ENCODE peak calls at places on chromosomes 6 and 20, in five cellular contexts. W is retinal pigment epithelial cell; O is effector CD4-positive, alpha-beta T cell; G is SHP77; K is Caki2. B is an unnamed sample.

GRCh38 chr6:71510057-71510713 is 221.6 kb downstream of the OGFRL1 start:
- DNase-seq in G (no peak), O (no peak), K (peak; percentile 47), W (peak; percentile 34), B (peak; percentile 44)

GRCh38 chr6:21312118-21312517 is 281.4 kb upstream of the SOX4 start:
- DNase-seq in O (no peak), W (no peak), G (no peak), K (no peak), B (no peak)

GRCh38 chr6:142400495-142400894 is 98.7 kb downstream of the ADGRG6 start:
- DNase-seq in K (peak; percentile 43), G (no peak), O (no peak), W (no peak), B (no peak)

GRCh38 chr6:26033942-26034354 is 53.3 kb upstream of the HFE start:
- DNase-seq in K (no peak), G (no peak), W (no peak), O (no peak), B (no peak)

GRCh38 chr6:43856005-43856765 is 86.2 kb downstream of the VEGFA start:
- DNase-seq in W (no peak), G (no peak), K (peak; percentile 50), O (no peak), B (no peak)

GRCh38 chr6:132132420-132132819 is 181.2 kb upstream of the CCN2 start:
- DNase-seq in O (no peak), W (peak; percentile 84), G (no peak), K (no peak), B (no peak)

GRCh38 chr6:117919775-117920492 is 12.9 kb downstream of the SLC35F1 start:
- DNase-seq in W (no peak), G (no peak), K (no peak), O (no peak), B (no peak)

GRCh38 chr6:111552999-111553398 is 52.7 kb downstream of the TRAF3IP2 start:
- DNase-seq in O (no peak), K (no peak), W (no peak), G (peak; percentile 86), B (no peak)

GRCh38 chr6:79377047-79377446 is 142.6 kb upstream of the HMGN3 start:
- DNase-seq in K (no peak), G (no peak), O (no peak), W (no peak), B (no peak)

GRCh38 chr20:41058674-41059008 is 30.0 kb downstream of the TOP1 start:
- DNase-seq in W (no peak), O (no peak), K (no peak), G (no peak), B (no peak)

GRCh38 chr20:36499723-36500501 is 41.4 kb upstream of the MYL9 start:
- DNase-seq in W (no peak), K (no peak), G (no peak), O (no peak), B (no peak)

GRCh38 chr20:46173652-46174468 is 55.7 kb downstream of the CD40 start:
- DNase-seq in G (no peak), W (no peak), K (no peak), O (no peak), B (no peak)

GRCh38 chr6:37638414-37639079 is 59.1 kb downstream of the MDGA1 start:
- DNase-seq in W (no peak), G (no peak), K (peak; percentile 95), O (no peak), B (no peak)

GRCh38 chr20:12966468-12967085 is 42.2 kb upstream of the SPTLC3 start:
- DNase-seq in K (peak; percentile 35), W (no peak), O (no peak), G (no peak), B (no peak)

GRCh38 chr6:124963416-124964083 is 1.3 kb downstream of the RNF217 start:
- DNase-seq in W (no peak), G (no peak), O (no peak), K (peak; percentile 65), B (no peak)

GRCh38 chr20:5265339-5265985 is 51.3 kb downstream of the PROKR2 start:
- DNase-seq in K (no peak), W (no peak), O (no peak), G (no peak), B (no peak)

GRCh38 chr6:87698618-87699017 is 3.4 kb downstream of the AKIRIN2 start:
- DNase-seq in O (no peak), K (no peak), W (no peak), G (no peak), B (peak; percentile 17)

GRCh38 chr20:36572701-36573102 is 695 bp upstream of the TGIF2 start:
- DNase-seq in G (no peak), O (peak; percentile 64), K (no peak), W (no peak), B (no peak)

GRCh38 chr20:2238601-2239000 is 57.2 kb upstream of the TGM3 start:
- DNase-seq in K (peak; percentile 20), O (no peak), W (no peak), G (no peak), B (no peak)

GRCh38 chr6:33197431-33198048 is 2.9 kb downstream of the RXRB start:
- DNase-seq in G (peak; percentile 45), O (no peak), K (peak; percentile 69), W (peak; percentile 45), B (peak; percentile 54)

GRCh38 chr6:7121704-7122241 is 14.0 kb downstream of the RREB1 start:
- DNase-seq in G (no peak), O (no peak), K (no peak), W (no peak), B (no peak)

GRCh38 chr6:3228046-3228671 is 706 bp upstream of the TUBB2B start:
- DNase-seq in K (no peak), G (peak; percentile 87), O (no peak), W (no peak), B (peak; percentile 42)

GRCh38 chr6:155373276-155373675 is 59.0 kb upstream of the TFB1M start:
- DNase-seq in K (no peak), O (no peak), G (no peak), W (no peak), B (no peak)

GRCh38 chr6:28725890-28726348 is 197.9 kb downstream of the TRIM27 start:
- DNase-seq in G (no peak), W (no peak), K (peak; percentile 26), O (no peak), B (no peak)

GRCh38 chr20:57744206-57744605 is 34.4 kb upstream of the PMEPA1 start:
- DNase-seq in G (no peak), W (no peak), K (no peak), O (no peak), B (no peak)

GRCh38 chr20:33653218-33653899 is 8.8 kb upstream of the C20orf144 start:
- DNase-seq in O (no peak), K (peak; percentile 73), G (peak; percentile 57), W (no peak), B (peak; percentile 45)

GRCh38 chr6:72132425-72132824 is 246.1 kb downstream of the RIMS1 start:
- DNase-seq in W (no peak), G (no peak), O (no peak), K (peak; percentile 31), B (no peak)

GRCh38 chr6:42315991-42316378 is 98.3 kb upstream of the MRPS10 start:
- DNase-seq in K (peak; percentile 95), W (peak; percentile 95), G (no peak), O (no peak), B (no peak)

GRCh38 chr6:69089539-69089938 is 454.5 kb downstream of the ADGRB3 start:
- DNase-seq in G (no peak), W (no peak), O (no peak), K (no peak), B (no peak)

GRCh38 chr6:34834789-34835518 is 43.1 kb downstream of the BLTP3A start:
- DNase-seq in W (no peak), G (no peak), K (no peak), O (no peak), B (no peak)

GRCh38 chr6:112015725-112016124 is 38.2 kb upstream of the CCN6 start:
- DNase-seq in K (no peak), O (no peak), W (no peak), G (no peak), B (no peak)

GRCh38 chr20:46709459-46710148 is at the start of gene SLC2A10:
- DNase-seq in G (no peak), K (peak; percentile 23), W (no peak), O (no peak), B (no peak)

GRCh38 chr6:41475164-41475563 is 71.0 kb upstream of the FOXP4 start:
- DNase-seq in G (no peak), O (no peak), W (no peak), K (no peak), B (no peak)

GRCh38 chr6:128567029-128567428 is 46.6 kb upstream of the PTPRK start:
- DNase-seq in K (no peak), W (no peak), O (no peak), G (no peak), B (no peak)

GRCh38 chr6:3844097-3844463 is 5.1 kb upstream of the FAM50B start:
- DNase-seq in O (no peak), K (no peak), G (no peak), W (no peak), B (no peak)

GRCh38 chr20:56929606-56930005 is 300.5 kb downstream of the TFAP2C start:
- DNase-seq in O (no peak), G (no peak), K (no peak), W (no peak), B (no peak)

GRCh38 chr6:16901777-16902176 is 140.5 kb upstream of the ATXN1 start:
- DNase-seq in O (no peak), G (no peak), W (no peak), K (no peak), B (no peak)

GRCh38 chr6:142279350-142280180 is 22.2 kb upstream of the ADGRG6 start:
- DNase-seq in W (no peak), G (no peak), O (no peak), K (no peak), B (no peak)

GRCh38 chr20:36543187-36544133 is 2.1 kb downstream of the MYL9 start:
- DNase-seq in W (no peak), K (no peak), G (no peak), O (no peak), B (no peak)

B was measured in naive B cell.